ENCODE peak calls at places on chromosomes 11 and 22, in eight cellular contexts. R is lower leg skin, L is cardiac fibroblast, K is AG09309, M is spleen, I is astrocyte, S is neural progenitor cell, J is HCT116. A is an unnamed sample.

GRCh38 chr11:45037425-45038005 is 86.8 kb upstream of the TP53I11 start:
- DNase-seq in M (no peak), R (no peak), I (no peak), L (no peak), K (no peak), J (no peak), S (no peak), A (no peak)

GRCh38 chr11:2943711-2944118 is 14.5 kb upstream of the PHLDA2 start:
- DNase-seq in M (peak), J (no peak), I (no peak), S (no peak), R (no peak), K (no peak), L (no peak), A (no peak)

GRCh38 chr11:15938983-15939382 is 417.4 kb downstream of the SOX6 start:
- DNase-seq in I (no peak), M (no peak), S (no peak), L (no peak), K (no peak), J (no peak), R (no peak), A (no peak)

GRCh38 chr11:2122222-2122906 is 16.8 kb downstream of the IGF2 start:
- DNase-seq in K (peak), M (peak), I (peak), J (no peak), R (no peak), L (peak), S (no peak), A (peak)

GRCh38 chr11:108902027-108902469 is 237.2 kb downstream of the DDX10 start:
- DNase-seq in S (no peak), R (no peak), I (no peak), J (no peak), M (no peak), L (no peak), K (no peak), A (no peak)

GRCh38 chr11:72969894-72970335 is 155.7 kb downstream of the ATG16L2 start:
- DNase-seq in K (peak), R (no peak), M (no peak), J (no peak), S (no peak), L (peak), I (peak), A (peak)

GRCh38 chr11:429391-429790 is 12.4 kb downstream of the ANO9 start:
- DNase-seq in I (no peak), M (peak), J (no peak), R (no peak), S (no peak), K (no peak), L (no peak), A (no peak)

GRCh38 chr11:111913997-111914396 is 1.5 kb downstream of the HSPB2 start:
- DNase-seq in J (no peak), M (no peak), R (no peak), K (no peak), S (no peak), I (peak), L (peak), A (peak)

GRCh38 chr11:86627776-86628455 is 44.5 kb downstream of the ME3 start:
- DNase-seq in R (no peak), M (no peak), K (peak), L (no peak), J (no peak), S (no peak), I (no peak), A (peak)

GRCh38 chr11:121892131-121892681 is 223.8 kb downstream of the BLID start:
- DNase-seq in L (peak), K (peak), I (peak), R (peak), J (no peak), S (peak), M (no peak), A (peak)

GRCh38 chr11:64869571-64870175 is 8.7 kb downstream of the EHD1 start:
- DNase-seq in S (peak), R (no peak), J (no peak), M (peak), L (no peak), I (no peak), K (no peak), A (no peak)

GRCh38 chr11:16418698-16419097 is 62.4 kb upstream of the SOX6 start:
- DNase-seq in R (no peak), M (no peak), K (no peak), S (no peak), J (no peak), L (no peak), I (no peak), A (no peak)

GRCh38 chr11:44875056-44875455 is 75.6 kb downstream of the TP53I11 start:
- DNase-seq in K (no peak), J (no peak), L (no peak), I (no peak), M (no peak), R (no peak), S (no peak), A (no peak)

GRCh38 chr11:96384156-96384555 is 5.6 kb downstream of the CCDC82 start:
- DNase-seq in R (no peak), M (no peak), J (no peak), I (no peak), K (no peak), S (no peak), L (no peak), A (no peak)

GRCh38 chr11:44960200-44960845 is 9.6 kb upstream of the TP53I11 start:
- DNase-seq in R (no peak), J (no peak), S (no peak), K (no peak), M (no peak), I (no peak), L (no peak), A (no peak)

GRCh38 chr11:7596975-7597391 is 76.3 kb downstream of the CYB5R2 start:
- DNase-seq in R (peak), I (no peak), K (no peak), M (no peak), L (no peak), S (no peak), J (no peak), A (no peak)

GRCh38 chr11:117818036-117818858 is 6.3 kb downstream of the FXYD2 start:
- DNase-seq in M (no peak), K (no peak), S (no peak), L (peak), R (no peak), J (no peak), I (peak), A (no peak)

GRCh38 chr22:49959782-49960158 is 802 bp upstream of the PIM3 start:
- DNase-seq in J (no peak), R (no peak), I (no peak), K (no peak), L (no peak), S (no peak), M (no peak), A (peak)

GRCh38 chr11:75214843-75215242 is 25.7 kb upstream of the TPBGL start:
- DNase-seq in J (no peak), K (no peak), I (no peak), R (no peak), S (no peak), L (no peak), M (no peak), A (no peak)

GRCh38 chr11:33723238-33723881 is 12.9 kb downstream of the CD59 start:
- DNase-seq in L (peak), J (peak), M (no peak), I (peak), K (peak), S (no peak), R (peak), A (peak)

GRCh38 chr22:29716814-29717213 is 3.0 kb upstream of the CABP7 start:
- DNase-seq in J (peak), S (peak), I (peak), L (peak), M (no peak), R (no peak), K (peak), A (peak)

GRCh38 chr11:4076774-4077173 is 17.8 kb upstream of the RRM1 start:
- DNase-seq in I (no peak), S (no peak), K (no peak), J (no peak), L (no peak), M (no peak), R (no peak), A (no peak)

GRCh38 chr22:40534379-40535188 is 101.9 kb downstream of the MRTFA start:
- DNase-seq in M (no peak), I (peak), R (no peak), J (no peak), S (no peak), L (peak), K (no peak), A (peak)

GRCh38 chr11:118641463-118642019 is 34.1 kb downstream of the PHLDB1 start:
- DNase-seq in M (no peak), R (no peak), J (no peak), I (no peak), S (no peak), L (no peak), K (no peak), A (no peak)

GRCh38 chr22:38718414-38718813 is 12.7 kb downstream of the GTPBP1 start:
- DNase-seq in S (peak), J (peak), K (no peak), L (peak), M (no peak), I (peak), R (peak), A (peak)

GRCh38 chr22:27994481-27995331 is 75.7 kb upstream of the PITPNB start:
- DNase-seq in S (no peak), J (no peak), K (no peak), R (no peak), I (no peak), M (peak), L (no peak), A (no peak)

GRCh38 chr22:39748877-39749276 is 144.7 kb downstream of the ENTHD1 start:
- DNase-seq in I (peak), R (no peak), L (peak), J (no peak), M (no peak), K (peak), S (no peak), A (peak)

DNA sequence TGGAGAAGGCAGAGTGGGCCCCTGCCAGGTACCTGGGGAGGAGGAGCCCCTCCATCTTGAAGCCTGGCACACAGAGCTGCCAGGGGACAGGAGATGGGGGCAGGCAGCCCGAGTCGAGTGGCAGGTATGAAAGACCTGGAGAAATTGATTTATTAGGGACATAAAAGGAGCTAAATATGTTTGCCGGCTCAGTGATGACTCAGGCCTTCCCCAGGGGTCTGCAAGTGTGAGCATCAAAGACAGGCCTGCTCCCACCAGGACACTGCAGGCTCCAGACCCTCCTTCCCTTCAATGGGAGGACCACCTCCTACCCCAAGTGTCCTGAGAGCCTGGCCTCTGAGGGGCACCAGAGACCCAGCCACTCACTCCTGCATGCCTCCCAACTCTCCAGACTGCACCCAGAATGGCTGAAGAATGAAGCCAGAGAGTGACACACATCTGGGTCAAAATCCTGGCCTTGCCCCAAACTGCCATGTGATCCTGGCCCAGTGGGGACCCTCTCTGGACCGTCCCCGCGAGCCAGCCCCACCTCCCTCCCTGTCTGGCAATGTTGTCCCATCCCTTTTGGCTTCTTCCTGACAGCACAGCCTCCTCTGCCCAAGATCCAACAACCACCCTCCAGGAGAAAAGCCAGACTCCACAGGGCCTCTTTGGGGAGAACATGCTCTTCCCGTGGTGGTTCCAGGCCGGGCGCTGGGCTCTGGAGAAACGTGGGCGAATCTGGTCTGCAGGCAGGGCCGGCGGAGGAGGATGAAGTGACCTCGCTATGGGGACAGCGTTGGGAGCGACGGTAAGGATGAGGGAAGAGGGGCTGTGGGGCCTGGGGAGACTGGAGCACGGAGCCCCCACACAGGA is 36.2 kb downstream of the CYTH4 start:
- DNase-seq in L (no peak), M (no peak), S (peak), R (no peak), K (no peak), J (no peak), I (no peak), A (no peak)
- TF ChIP-seq CTCF in L (no peak), M (no peak), S (peak), R (no peak), K (peak), J (peak), I (no peak), A (no peak)

DNA sequence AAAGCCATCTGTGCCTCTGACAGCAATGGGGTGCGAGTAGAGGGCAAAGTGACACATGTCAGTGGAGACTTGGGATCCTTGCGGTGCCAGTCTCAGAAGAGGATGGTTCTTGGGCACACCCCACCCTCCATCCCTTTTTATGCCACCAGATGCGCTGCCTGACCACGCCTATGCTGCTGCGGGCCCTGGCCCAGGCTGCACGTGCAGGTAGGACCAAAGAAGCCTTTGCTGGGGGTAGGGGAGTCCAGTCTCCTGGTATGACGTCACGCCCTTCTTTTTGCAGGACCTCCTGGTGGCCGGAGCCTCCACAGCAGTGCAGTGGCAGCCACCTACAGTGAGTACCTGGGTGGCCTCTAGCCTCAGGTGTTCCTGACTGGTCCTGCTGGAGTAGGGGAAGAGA is 1.5 kb downstream of the NDUFS8 start:
- DNase-seq in R (no peak), M (no peak), S (no peak), J (no peak), K (no peak), L (no peak), I (no peak), A (no peak)
- H3K4me3 ChIP-seq in R (no peak), M (no peak), S (no peak), J (peak), K (no peak), L (no peak), I (no peak), A (no peak)

DNA sequence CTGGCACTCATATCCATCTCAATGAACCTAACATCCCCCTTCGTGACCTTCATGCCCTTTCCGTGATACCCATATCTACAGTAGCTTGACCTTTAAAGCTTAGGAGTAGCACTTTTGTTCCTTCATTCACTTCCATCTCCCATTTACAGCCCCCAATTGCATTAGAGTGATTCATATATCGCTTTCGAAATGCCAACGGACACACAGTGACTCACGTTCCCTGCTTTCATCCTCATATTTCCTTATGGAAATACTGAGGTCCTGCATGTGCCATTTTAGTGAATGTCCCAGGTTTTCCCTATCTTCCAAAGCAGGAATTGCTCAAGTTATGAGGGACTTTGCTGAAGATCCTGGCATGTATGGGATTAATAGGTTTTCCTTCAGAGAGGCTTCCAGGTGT is 44.3 kb upstream of the CEP126 start:
- DNase-seq in M (no peak), R (no peak), J (peak), L (peak), S (no peak), I (peak), K (no peak), A (peak)
- TF ChIP-seq CTCF in M (no peak), R (no peak), J (no peak), L (no peak), S (no peak), I (no peak), K (peak), A (peak)

DNA sequence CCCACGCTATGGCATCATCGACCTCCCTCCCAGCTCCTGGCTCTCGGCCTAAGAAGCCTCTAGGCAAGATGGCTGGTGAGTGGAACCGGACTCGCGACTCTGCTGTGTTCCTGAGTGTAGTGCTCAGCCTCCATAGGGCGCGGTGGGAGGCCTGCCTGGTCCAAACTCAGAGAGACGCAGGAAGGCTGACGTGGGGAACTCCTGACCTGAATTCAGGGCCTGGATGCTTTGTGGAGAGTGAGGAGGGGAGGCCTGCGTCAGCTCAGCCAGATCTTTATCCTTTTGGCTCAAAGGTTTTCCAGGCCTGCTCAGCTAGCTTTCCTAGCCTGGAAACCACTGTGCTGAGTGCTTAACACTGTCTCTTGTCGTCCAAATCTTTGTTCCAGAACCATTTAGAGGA is 8.0 kb downstream of the TIRAP start:
- DNase-seq in R (no peak), S (no peak), J (no peak), K (no peak), M (no peak), I (no peak), L (no peak), A (no peak)
- H3K4me3 ChIP-seq in R (no peak), S (no peak), J (no peak), K (no peak), M (no peak), I (no peak), L (no peak), A (no peak)

DNA sequence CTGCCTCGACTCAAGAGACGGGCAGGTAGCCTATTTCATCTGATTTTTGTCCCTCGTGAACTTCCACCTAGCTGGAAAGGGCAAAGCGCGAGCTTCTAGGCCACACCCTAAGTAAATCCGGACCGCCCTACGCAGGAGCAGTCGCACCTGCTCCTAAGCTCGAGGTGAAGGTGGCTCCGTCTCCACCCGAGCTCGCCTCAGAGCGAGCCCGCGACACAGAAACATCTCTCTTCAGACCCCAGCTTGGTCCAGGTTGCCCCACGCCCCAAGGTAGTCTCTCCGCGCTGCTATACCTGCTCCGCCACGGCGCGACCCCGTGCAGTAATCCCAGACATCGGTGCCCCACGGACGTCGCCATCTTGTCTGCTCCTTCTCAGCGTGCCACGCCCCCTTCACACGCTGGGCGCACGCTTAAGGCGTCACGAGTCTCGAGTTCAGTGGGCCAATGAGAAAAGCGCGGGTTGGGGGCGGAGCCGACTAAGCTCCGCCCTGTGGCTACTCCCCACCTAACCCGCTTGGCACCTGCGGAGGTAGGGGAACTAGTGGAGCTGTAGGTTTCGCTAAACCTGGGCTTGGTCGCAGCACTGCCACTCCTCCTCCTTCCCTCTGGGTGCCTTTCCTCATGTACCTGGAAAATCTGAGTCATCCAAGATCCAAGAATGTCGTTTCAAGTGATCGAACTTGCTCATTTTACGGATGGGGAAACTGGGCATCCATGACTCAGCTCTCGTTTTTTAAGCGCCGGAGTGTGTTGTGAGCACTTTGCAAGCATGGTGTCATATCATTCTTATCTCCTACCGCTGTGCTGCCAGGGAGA is at the start of gene PISD:
- DNase-seq in R (peak), J (peak), I (peak), M (peak), L (peak), S (peak), K (peak), A (peak)
- TF ChIP-seq CTCF in R (no peak), J (no peak), I (no peak), M (no peak), L (no peak), S (no peak), K (no peak), A (no peak)

GRCh38 chr11:67541198-67541597 is 18.0 kb upstream of the CABP2 start:
- DNase-seq in K (no peak), S (no peak), L (no peak), J (no peak), M (no peak), R (no peak), I (no peak), A (no peak)
- H3K4me3 ChIP-seq in K (no peak), S (no peak), L (no peak), J (no peak), M (no peak), R (no peak), I (no peak), A (no peak)

GRCh38 chr11:47348859-47349258 is 3.6 kb downstream of the MYBPC3 start:
- DNase-seq in M (no peak), K (no peak), J (peak), L (peak), R (no peak), S (peak), I (no peak), A (no peak)
- TF ChIP-seq CTCF in M (no peak), K (peak), J (peak), L (peak), R (no peak), S (peak), I (peak), A (peak)

DNA sequence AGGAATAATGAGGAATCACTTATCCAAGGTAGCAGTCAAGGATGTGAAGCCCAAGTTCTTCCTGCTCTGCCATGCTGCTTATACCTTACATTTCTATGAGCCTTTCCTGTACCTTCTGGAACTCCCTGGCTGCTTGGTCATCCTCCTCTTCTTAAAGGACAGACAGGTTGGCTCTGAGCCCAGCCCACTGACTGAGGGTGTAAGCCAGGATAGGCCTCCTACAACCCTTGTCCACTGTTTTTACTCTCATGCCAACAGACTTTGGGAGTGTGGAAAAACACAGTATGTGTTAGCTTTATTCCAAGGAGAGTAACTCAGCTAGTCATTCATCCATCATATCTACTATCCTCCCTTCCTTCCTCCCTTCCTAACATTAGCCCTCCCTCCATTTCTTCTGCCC is 47.5 kb downstream of the IRAG1 start:
- DNase-seq in I (no peak), K (no peak), M (no peak), S (no peak), L (peak), J (no peak), R (no peak), A (no peak)
- H3K4me3 ChIP-seq in I (no peak), K (no peak), M (no peak), S (no peak), L (no peak), J (no peak), R (no peak), A (no peak)

A was measured in AG10803.